ENCODE peak calls at places on chromosomes 2 and 18, in ten cellular contexts. P is thoracic aorta; K is cardiac fibroblast; T is astrocyte of the spinal cord; M is left lung; X is heart left ventricle; E is GM23338; N is MM.1S; S is esophagus squamous epithelium; I is CD8-positive, alpha-beta T cell. Y is an unnamed sample.

GRCh38 chr2:191875859-191876258 is 29.0 kb upstream of the CAVIN2 start:
- DNase-seq in M (no peak), T (no peak), K (no peak), X (no peak), I (no peak), S (no peak), N (no peak), P (no peak), E (no peak), Y (no peak)

GRCh38 chr2:41879367-41879871 is 168.4 kb upstream of the PKDCC start:
- DNase-seq in I (no peak), P (no peak), X (no peak), T (no peak), K (peak; percentile 36), E (no peak), N (no peak), M (peak; percentile 70), S (no peak), Y (no peak)

GRCh38 chr2:136115183-136115751 is 2.7 kb downstream of the CXCR4 start:
- DNase-seq in I (no peak), P (no peak), S (no peak), E (no peak), K (no peak), X (no peak), T (no peak), N (no peak), M (no peak), Y (no peak)

GRCh38 chr2:241064008-241064801 is 37.9 kb downstream of the MTERF4 start:
- DNase-seq in K (no peak), M (peak; percentile 70), E (peak; percentile 70), P (no peak), S (no peak), N (peak; percentile 48), T (no peak), X (no peak), I (peak; percentile 69), Y (no peak)

GRCh38 chr2:33291278-33292013 is 185.0 kb upstream of the RASGRP3 start:
- DNase-seq in X (no peak), M (no peak), K (peak; percentile 79), E (no peak), I (no peak), T (peak; percentile 90), S (no peak), P (no peak), N (no peak), Y (peak; percentile 84)

GRCh38 chr18:7926526-7926925 is 359.4 kb downstream of the PTPRM start:
- DNase-seq in I (no peak), S (no peak), X (no peak), P (no peak), K (no peak), E (peak; percentile 74), N (no peak), T (no peak), M (no peak), Y (no peak)

GRCh38 chr2:138029238-138029637 is 65.0 kb downstream of the HNMT start:
- DNase-seq in M (no peak), P (no peak), I (no peak), T (peak; percentile 75), N (no peak), E (no peak), K (peak; percentile 82), S (no peak), X (peak; percentile 10), Y (peak; percentile 42)

GRCh38 chr18:79523738-79524180 is 128.0 kb downstream of the NFATC1 start:
- DNase-seq in X (no peak), T (no peak), M (peak; percentile 37), I (peak; percentile 75), K (no peak), N (no peak), S (no peak), P (no peak), E (no peak), Y (no peak)

DNA sequence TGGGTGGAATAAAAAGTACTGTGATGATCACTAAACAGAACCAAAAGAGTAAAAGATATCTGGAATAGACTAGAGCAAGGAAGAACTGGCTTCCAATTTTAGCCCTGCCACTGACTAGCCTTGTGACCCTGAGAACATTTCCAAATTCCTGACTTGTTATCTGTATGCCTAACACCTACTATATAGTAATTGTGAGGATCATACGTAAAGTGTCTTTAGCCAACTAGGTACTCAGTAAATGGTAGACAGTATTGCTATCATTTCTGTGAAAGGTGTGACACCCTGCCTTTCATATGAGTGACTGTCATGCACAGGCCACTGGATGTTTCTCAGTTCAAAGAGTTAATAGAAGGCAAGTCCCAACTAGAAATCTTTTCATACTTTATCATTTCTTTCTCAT is 29.8 kb downstream of the CYTIP start:
- DNase-seq in M (no peak), E (no peak), K (no peak), I (no peak), N (no peak), T (no peak), P (no peak), X (no peak), S (no peak), Y (no peak)
- H3K4me3 ChIP-seq in M (no peak overlapping the region), E (no peak overlapping the region), K (no peak overlapping the region), I (peak overlapping the region; percentile 2), N (no peak overlapping the region), T (no peak overlapping the region), P (no peak overlapping the region), X (no peak overlapping the region), S (no peak overlapping the region), Y (no peak overlapping the region)

GRCh38 chr2:149595069-149595963 is 7.7 kb upstream of the MMADHC start:
- DNase-seq in I (no peak), N (no peak), T (peak; percentile 38), P (no peak), K (no peak), S (no peak), X (no peak), E (no peak), M (no peak), Y (no peak)

GRCh38 chr2:149594411-149594810 is 6.8 kb upstream of the MMADHC start:
- DNase-seq in M (no peak), K (no peak), S (no peak), P (no peak), N (no peak), E (no peak), X (no peak), T (no peak), I (no peak), Y (no peak)

GRCh38 chr2:149596471-149596870 is 8.9 kb upstream of the MMADHC start:
- DNase-seq in K (no peak), E (no peak), P (no peak), I (no peak), N (no peak), S (no peak), M (no peak), X (no peak), T (no peak), Y (no peak)

GRCh38 chr2:149598014-149598395 is 10.4 kb upstream of the MMADHC start:
- DNase-seq in K (peak; percentile 38), M (no peak), N (no peak), I (no peak), S (no peak), T (no peak), P (no peak), E (no peak), X (no peak), Y (peak; percentile 24)

GRCh38 chr2:149597050-149598013 is 9.8 kb upstream of the MMADHC start:
- DNase-seq in M (no peak), X (peak; percentile 16), T (peak; percentile 86), S (no peak), I (peak; percentile 63), N (peak; percentile 81), K (peak; percentile 91), P (no peak), E (peak; percentile 84), Y (peak; percentile 95)
- H3K4me3 ChIP-seq in M (no peak overlapping the region), X (peak overlapping the region; percentile 33), T (no peak overlapping the region), S (no peak overlapping the region), I (no peak overlapping the region), N (peak overlapping the region; percentile 3), K (no peak overlapping the region), P (peak overlapping the region; percentile 66), E (no peak overlapping the region), Y (no peak overlapping the region)

DNA sequence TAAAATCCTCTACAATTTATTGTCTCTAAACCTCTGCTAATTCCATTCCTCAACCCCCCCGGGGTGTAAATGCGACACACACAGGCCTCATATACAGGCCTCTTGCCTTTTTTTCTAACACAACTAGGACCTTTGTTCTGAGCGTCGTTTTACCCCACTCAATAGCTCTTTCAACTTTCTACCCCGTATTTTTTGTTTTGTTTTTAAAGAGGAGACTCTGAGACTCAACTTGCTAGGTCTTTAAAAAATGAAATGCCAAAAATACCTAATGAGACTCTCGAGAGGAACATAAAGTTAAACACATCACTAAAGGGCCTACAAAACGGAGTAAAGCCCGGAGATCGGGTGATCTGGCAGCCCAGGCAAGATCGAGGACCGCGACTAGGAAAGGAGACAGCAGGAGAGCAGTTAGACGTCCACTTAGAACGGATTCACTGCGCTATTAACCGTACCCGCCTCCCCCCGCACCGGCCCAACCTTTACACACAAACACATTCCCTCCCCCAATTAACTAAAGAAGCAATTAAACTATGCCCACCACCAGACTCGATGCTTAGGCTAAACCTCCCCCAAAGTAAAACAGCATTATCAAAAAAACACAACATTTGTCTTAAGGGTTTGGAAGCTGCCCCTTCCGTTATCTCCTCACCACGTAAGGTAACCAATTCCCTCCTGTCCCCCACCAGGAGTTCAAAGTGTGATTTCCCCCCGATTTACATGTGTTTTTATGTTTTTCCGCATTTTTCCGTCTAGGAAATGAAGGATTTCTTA is 1.6 kb downstream of the TRIP12 start:
- DNase-seq in N (no peak), T (peak; percentile 37), M (no peak), P (no peak), S (no peak), E (no peak), X (no peak), I (peak; percentile 55), K (no peak), Y (peak; percentile 13)
- H3K4me3 ChIP-seq in N (peak overlapping the region; percentile 79), T (peak overlapping the region; percentile 92), M (peak overlapping the region; percentile 100), P (peak overlapping the region; percentile 96), S (peak overlapping the region; percentile 80), E (peak overlapping the region; percentile 92), X (peak overlapping the region; percentile 96), I (peak overlapping the region; percentile 99), K (peak overlapping the region; percentile 92), Y (peak overlapping the region; percentile 86)

GRCh38 chr2:236178921-236179652 is 10.9 kb upstream of the GBX2 start:
- DNase-seq in S (no peak), T (no peak), K (no peak), E (peak; percentile 63), P (no peak), N (no peak), X (no peak), M (no peak), I (no peak), Y (no peak)

GRCh38 chr2:236180831-236181453 is 12.8 kb upstream of the GBX2 start:
- DNase-seq in K (peak; percentile 84), X (no peak), M (no peak), T (peak; percentile 73), E (peak; percentile 92), N (peak; percentile 32), S (no peak), P (no peak), I (no peak), Y (peak; percentile 70)

GRCh38 chr2:236180501-236180816 is 12.3 kb upstream of the GBX2 start:
- DNase-seq in M (no peak), S (no peak), K (no peak), E (no peak), P (no peak), T (no peak), X (no peak), I (no peak), N (no peak), Y (no peak)

GRCh38 chr2:236177967-236178909 is 10.1 kb upstream of the GBX2 start:
- DNase-seq in S (no peak), E (peak; percentile 85), N (peak; percentile 8), T (peak; percentile 53), M (peak; percentile 45), P (no peak), X (no peak), K (peak; percentile 65), I (no peak), Y (peak; percentile 51)

GRCh38 chr2:236179653-236180500 is 11.7 kb upstream of the GBX2 start:
- DNase-seq in I (no peak), N (no peak), T (no peak), E (peak; percentile 48), M (no peak), P (no peak), S (no peak), K (peak; percentile 61), X (no peak), Y (no peak)
- H3K4me3 ChIP-seq in I (no peak overlapping the region), N (no peak overlapping the region), T (peak overlapping the region; percentile 12), E (peak overlapping the region; percentile 56), M (no peak overlapping the region), P (peak overlapping the region; percentile 9), S (no peak overlapping the region), K (peak overlapping the region; percentile 21), X (no peak overlapping the region), Y (peak overlapping the region; percentile 50)